ENCODE peak calls at places on chromosomes 6 and 20, in six cellular contexts. Z is heart left ventricle, K is OCI-LY7, O is SK-N-SH, D is GM12865, H is suprapubic skin. Y is an unnamed sample.

GRCh38 chr6:113696960-113697359 is 160.2 kb upstream of the MARCKS start:
- DNase-seq in Z (no peak), K (no peak), O (no peak), D (no peak), H (no peak), Y (no peak)

GRCh38 chr20:51354769-51355319 is 187.7 kb downstream of the NFATC2 start:
- DNase-seq in Z (no peak), K (no peak), O (no peak), D (no peak), H (no peak), Y (no peak)

GRCh38 chr20:4637081-4637797 is 84.5 kb upstream of the PRND start:
- DNase-seq in Z (no peak), K (no peak), O (no peak), D (no peak), H (no peak), Y (no peak)

GRCh38 chr6:52390361-52390727 is 28.4 kb downstream of the PAQR8 start:
- DNase-seq in Z (no peak), K (peak), O (peak), D (peak), H (no peak), Y (no peak)

GRCh38 chr20:50982372-50982771 is 23.8 kb downstream of the MOCS3 start:
- DNase-seq in Z (no peak), K (no peak), O (no peak), D (no peak), H (peak), Y (no peak)

GRCh38 chr6:66771626-66772025 is 1064.6 kb upstream of the EYS start:
- DNase-seq in Z (no peak), K (no peak), O (no peak), D (no peak), H (no peak), Y (no peak)

GRCh38 chr6:90611996-90612690 is 25.3 kb upstream of the MAP3K7 start:
- DNase-seq in Z (no peak), K (no peak), O (peak), D (no peak), H (no peak), Y (peak)

GRCh38 chr6:16623029-16623653 is 138.1 kb downstream of the ATXN1 start:
- DNase-seq in Z (no peak), K (no peak), O (no peak), D (no peak), H (no peak), Y (no peak)

GRCh38 chr20:48761023-48761785 is 66.6 kb downstream of the PREX1 start:
- DNase-seq in Z (peak), K (peak), O (no peak), D (peak), H (no peak), Y (no peak)

GRCh38 chr6:47161176-47161687 is 119.1 kb upstream of the ADGRF1 start:
- DNase-seq in Z (no peak), K (peak), O (no peak), D (no peak), H (no peak), Y (no peak)

GRCh38 chr6:118294906-118295305 is 253.2 kb upstream of the PLN start:
- DNase-seq in Z (no peak), K (no peak), O (no peak), D (no peak), H (no peak), Y (no peak)

GRCh38 chr20:22333885-22334545 is 250.4 kb downstream of the FOXA2 start:
- DNase-seq in Z (no peak), K (peak), O (peak), D (peak), H (no peak), Y (peak)

GRCh38 chr20:38109657-38110524 is 55.2 kb downstream of the TGM2 start:
- DNase-seq in Z (peak), K (no peak), O (no peak), D (no peak), H (peak), Y (no peak)

GRCh38 chr20:44615169-44615791 is 32.9 kb downstream of the PKIG start:
- DNase-seq in Z (peak), K (peak), O (no peak), D (peak), H (no peak), Y (no peak)

GRCh38 chr6:16909599-16910360 is 148.5 kb upstream of the ATXN1 start:
- DNase-seq in Z (no peak), K (no peak), O (no peak), D (no peak), H (no peak), Y (no peak)

GRCh38 chr20:49590163-49591017 is 22.5 kb upstream of the PTGIS start:
- DNase-seq in Z (no peak), K (no peak), O (no peak), D (no peak), H (no peak), Y (no peak)

GRCh38 chr20:57849126-57849867 is 139.5 kb upstream of the PMEPA1 start:
- DNase-seq in Z (no peak), K (no peak), O (no peak), D (no peak), H (no peak), Y (no peak)

GRCh38 chr6:27020553-27020880 is 227.0 kb upstream of the PRSS16 start:
- DNase-seq in Z (no peak), K (no peak), O (no peak), D (no peak), H (no peak), Y (no peak)

GRCh38 chr6:125031385-125031784 is 69.1 kb downstream of the RNF217 start:
- DNase-seq in Z (no peak), K (no peak), O (no peak), D (no peak), H (no peak), Y (no peak)

GRCh38 chr6:125791820-125792165 is 1.0 kb downstream of the NCOA7 start:
- DNase-seq in Z (no peak), K (no peak), O (no peak), D (no peak), H (no peak), Y (no peak)

GRCh38 chr6:2133718-2134310 is 111.6 kb downstream of the GMDS start:
- DNase-seq in Z (no peak), K (no peak), O (no peak), D (no peak), H (no peak), Y (no peak)

GRCh38 chr20:18404172-18404571 is 62.7 kb downstream of the DZANK1 start:
- DNase-seq in Z (no peak), K (no peak), O (no peak), D (peak), H (no peak), Y (no peak)

GRCh38 chr6:150953860-150954259 is 88.4 kb downstream of the MTHFD1L start:
- DNase-seq in Z (no peak), K (no peak), O (no peak), D (no peak), H (no peak), Y (no peak)

GRCh38 chr20:50980071-50980681 is 21.6 kb downstream of the MOCS3 start:
- DNase-seq in Z (no peak), K (no peak), O (no peak), D (no peak), H (no peak), Y (no peak)

GRCh38 chr20:13870349-13870748 is 85.5 kb downstream of the NDUFAF5 start:
- DNase-seq in Z (no peak), K (no peak), O (no peak), D (no peak), H (no peak), Y (no peak)

GRCh38 chr6:29851190-29851589 is 23.6 kb downstream of the HLA-G start:
- DNase-seq in Z (no peak), K (no peak), O (no peak), D (no peak), H (no peak), Y (no peak)

GRCh38 chr20:58107533-58107932 is 120.9 kb downstream of the ANKRD60 start:
- DNase-seq in Z (no peak), K (no peak), O (no peak), D (no peak), H (no peak), Y (no peak)

GRCh38 chr20:63711085-63711645 is 3.3 kb downstream of the ZGPAT start:
- DNase-seq in Z (no peak), K (no peak), O (no peak), D (no peak), H (peak), Y (no peak)

GRCh38 chr6:15327271-15327670 is 81.4 kb downstream of the JARID2 start:
- DNase-seq in Z (no peak), K (peak), O (peak), D (peak), H (no peak), Y (peak)
- TF ChIP-seq CTCF in Z (no peak), K (peak), O (peak), D (peak), H (no peak), Y (no peak)

DNA sequence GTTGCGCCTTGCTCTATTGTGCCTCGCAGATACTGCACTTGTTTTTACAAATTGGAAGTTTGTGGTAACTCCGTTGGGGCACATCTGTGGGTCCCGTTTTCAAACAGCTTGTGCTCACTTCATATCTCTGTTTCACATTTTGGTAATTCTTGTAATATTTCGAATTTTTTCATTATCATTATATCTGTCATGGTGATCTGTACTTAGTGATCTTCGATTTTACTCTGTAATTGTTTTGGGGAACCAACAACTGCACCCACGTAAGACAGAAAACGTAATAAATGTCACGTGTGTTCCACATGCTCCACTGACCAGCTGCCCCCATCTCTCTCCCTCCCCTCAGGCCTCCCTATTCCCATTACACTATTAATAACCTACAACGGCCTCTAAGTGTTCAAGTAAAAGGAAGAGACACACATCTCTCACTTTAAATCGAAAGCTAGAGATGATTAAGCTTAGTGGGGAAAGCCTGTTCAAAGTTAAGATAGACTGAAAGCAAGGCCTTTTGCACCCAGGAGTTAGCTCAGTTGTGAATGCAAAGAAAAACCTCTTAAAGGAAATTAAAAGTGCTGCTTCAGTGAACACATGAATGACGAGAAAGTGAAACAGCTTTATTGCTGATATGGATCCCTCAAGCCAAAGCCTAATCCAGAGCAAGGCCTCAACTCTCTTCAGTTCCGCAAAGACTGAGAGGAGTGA is 26.9 kb downstream of the TTLL2 start:
- DNase-seq in Z (no peak), K (no peak), O (no peak), D (peak), H (no peak), Y (no peak)
- TF ChIP-seq CTCF in Z (no peak), K (peak), O (peak), D (no peak), H (no peak), Y (no peak)

DNA sequence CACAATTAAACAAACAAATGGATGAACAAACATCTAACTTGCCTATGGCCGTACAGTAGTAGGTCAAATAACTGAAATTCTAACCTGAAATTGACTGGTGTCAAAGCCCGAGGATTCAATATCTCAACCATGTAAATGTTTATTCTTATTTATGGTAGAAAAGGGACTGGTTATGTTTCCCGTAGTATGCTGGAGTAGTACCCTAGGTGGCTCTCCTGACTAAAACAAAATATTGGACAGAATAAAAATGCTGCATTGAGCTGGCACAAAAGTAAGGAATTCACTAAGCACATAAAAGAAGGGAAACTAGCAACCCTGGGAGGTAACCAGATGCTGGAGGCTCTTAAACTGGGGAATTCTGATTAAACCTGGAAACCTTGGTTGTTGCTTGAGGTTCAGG is 117.1 kb upstream of the PREP start:
- DNase-seq in Z (no peak), K (no peak), O (no peak), D (no peak), H (no peak), Y (no peak)
- TF ChIP-seq CTCF in Z (no peak), K (no peak), O (peak), D (no peak), H (no peak), Y (no peak)

DNA sequence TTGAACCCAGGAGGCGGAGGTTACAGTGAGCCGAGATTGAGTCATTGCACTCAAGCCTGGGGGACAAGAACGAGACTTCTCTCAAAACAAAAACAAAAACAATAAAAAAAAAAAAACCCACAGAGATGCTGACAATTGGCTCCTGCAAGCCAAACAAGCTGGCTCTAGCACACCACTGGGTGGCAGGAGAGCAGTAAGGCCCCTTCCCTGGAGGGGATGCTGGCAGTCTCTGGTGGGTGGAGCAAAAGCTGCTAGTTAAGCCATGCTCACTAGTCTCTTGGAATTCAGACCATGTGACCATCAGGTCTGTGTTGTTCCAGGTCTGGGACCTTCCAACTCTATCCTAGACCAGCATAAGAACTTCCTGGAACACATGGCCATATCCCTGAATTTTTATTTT is 18.9 kb upstream of the DSN1 start:
- DNase-seq in Z (peak), K (peak), O (peak), D (peak), H (no peak), Y (peak)
- TF ChIP-seq CTCF in Z (peak), K (peak), O (peak), D (peak), H (no peak), Y (no peak)

GRCh38 chr6:8888468-8888867 is 453.1 kb upstream of the SLC35B3 start:
- DNase-seq in Z (no peak), K (peak), O (peak), D (peak), H (no peak), Y (no peak)
- TF ChIP-seq CTCF in Z (peak), K (peak), O (peak), D (peak), H (peak), Y (peak)

Y was measured in nephron progenitor cell.